ENCODE peak calls at places on chromosomes 7 and 10, in four cellular contexts. L is endothelial cell, Q is breast epithelium, H is tibial artery. V is an unnamed sample.

GRCh38 chr7:139332960-139333359 is 8.2 kb upstream of the FMC1 start:
- DNase-seq in L (no peak), Q (no peak), H (no peak), V (no peak)

GRCh38 chr7:28126047-28127041 is 54.3 kb downstream of the JAZF1 start:
- DNase-seq in L (no peak), Q (no peak), H (no peak), V (no peak)

GRCh38 chr10:7550038-7550437 is 116.7 kb downstream of the ITIH5 start:
- DNase-seq in L (no peak), Q (no peak), H (no peak), V (no peak)

GRCh38 chr10:43648083-43648391 is 644 bp downstream of the ZNF32 start:
- DNase-seq in L (no peak), Q (no peak), H (no peak), V (no peak)

GRCh38 chr7:78055160-78055559 is 256.6 kb downstream of the PHTF2 start:
- DNase-seq in L (no peak), Q (no peak), H (no peak), V (no peak)

GRCh38 chr7:434891-435486 is 84.7 kb downstream of the PDGFA start:
- DNase-seq in L (no peak), Q (no peak), H (no peak), V (no peak)

GRCh38 chr10:75508814-75509306 is 77.4 kb downstream of the LRMDA start:
- DNase-seq in L (no peak), Q (no peak), H (no peak), V (no peak)

GRCh38 chr7:32033006-32033405 is 37.2 kb downstream of the PDE1C start:
- DNase-seq in L (no peak), Q (no peak), H (no peak), V (no peak)

GRCh38 chr7:95691464-95691863 is 80.9 kb upstream of the DYNC1I1 start:
- DNase-seq in L (no peak), Q (no peak), H (no peak), V (no peak)

GRCh38 chr10:74150151-74151056 is at the start of gene AP3M1:
- DNase-seq in L (peak), Q (peak), H (peak), V (peak)

GRCh38 chr7:90857595-90857994 is 261.5 kb downstream of the CDK14 start:
- DNase-seq in L (no peak), Q (no peak), H (no peak), V (no peak)

GRCh38 chr7:1555813-1556540 is at the start of gene TMEM184A:
- DNase-seq in L (no peak), Q (peak), H (no peak), V (peak)
- TF ChIP-seq CTCF in L (peak), Q (peak), H (no peak), V (peak)

GRCh38 chr10:133455196-133455595 is 1.5 kb downstream of the SCART1 start:
- DNase-seq in L (no peak), Q (peak), H (no peak), V (no peak)

GRCh38 chr10:133453516-133454203 is at the start of gene SCART1:
- DNase-seq in L (no peak), Q (no peak), H (peak), V (no peak)

GRCh38 chr10:133451346-133451745 is 2.4 kb upstream of the SCART1 start:
- DNase-seq in L (no peak), Q (no peak), H (no peak), V (no peak)

GRCh38 chr10:133454204-133454893 is 604 bp downstream of the SCART1 start:
- DNase-seq in L (no peak), Q (peak), H (peak), V (no peak)

GRCh38 chr10:133452453-133452852 is 1.3 kb upstream of the SCART1 start:
- DNase-seq in L (no peak), Q (no peak), H (no peak), V (no peak)
- TF ChIP-seq CTCF in L (no peak), Q (no peak), H (no peak), V (no peak)

GRCh38 chr10:34613491-34613890 is 201.6 kb downstream of the PARD3 start:
- DNase-seq in L (no peak), Q (no peak), H (no peak), V (no peak)

GRCh38 chr10:34618611-34619010 is 196.5 kb downstream of the PARD3 start:
- DNase-seq in L (no peak), Q (no peak), H (no peak), V (no peak)

GRCh38 chr10:34612446-34612845 is 202.7 kb downstream of the PARD3 start:
- DNase-seq in L (no peak), Q (no peak), H (no peak), V (no peak)

GRCh38 chr10:34612938-34613337 is 202.2 kb downstream of the PARD3 start:
- DNase-seq in L (no peak), Q (no peak), H (no peak), V (no peak)

DNA sequence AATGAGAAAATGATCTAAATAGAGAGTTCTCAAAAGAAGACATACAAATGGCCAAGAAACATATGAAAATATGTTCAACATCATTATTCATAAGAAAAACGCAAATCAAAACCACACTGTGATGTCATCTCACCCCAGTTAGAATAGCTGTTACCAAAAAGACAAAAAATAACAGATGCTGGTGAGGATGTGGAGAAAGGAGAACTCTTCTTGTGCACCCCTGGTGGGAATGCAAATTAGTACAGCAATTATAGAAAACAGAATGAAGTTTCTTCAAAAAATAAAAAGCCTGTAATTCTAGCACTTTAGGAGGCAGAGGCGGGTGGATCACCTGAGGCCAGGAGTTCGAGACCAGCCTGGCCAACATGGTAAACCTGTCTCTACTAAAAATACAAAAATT is 199.3 kb downstream of the PARD3 start:
- DNase-seq in L (no peak), Q (no peak), H (no peak), V (no peak)
- TF ChIP-seq CTCF in L (no peak), Q (no peak), H (no peak), V (no peak)

GRCh38 chr10:113269333-113269732 is 283.5 kb upstream of the HABP2 start:
- DNase-seq in L (no peak), Q (no peak), H (no peak), V (no peak)

GRCh38 chr10:113266152-113266551 is 286.7 kb upstream of the HABP2 start:
- DNase-seq in L (no peak), Q (no peak), H (no peak), V (no peak)

GRCh38 chr10:113264333-113265131 is 288.3 kb upstream of the HABP2 start:
- DNase-seq in L (no peak), Q (no peak), H (no peak), V (no peak)

GRCh38 chr10:113267616-113268015 is 285.2 kb upstream of the HABP2 start:
- DNase-seq in L (no peak), Q (no peak), H (no peak), V (no peak)

DNA sequence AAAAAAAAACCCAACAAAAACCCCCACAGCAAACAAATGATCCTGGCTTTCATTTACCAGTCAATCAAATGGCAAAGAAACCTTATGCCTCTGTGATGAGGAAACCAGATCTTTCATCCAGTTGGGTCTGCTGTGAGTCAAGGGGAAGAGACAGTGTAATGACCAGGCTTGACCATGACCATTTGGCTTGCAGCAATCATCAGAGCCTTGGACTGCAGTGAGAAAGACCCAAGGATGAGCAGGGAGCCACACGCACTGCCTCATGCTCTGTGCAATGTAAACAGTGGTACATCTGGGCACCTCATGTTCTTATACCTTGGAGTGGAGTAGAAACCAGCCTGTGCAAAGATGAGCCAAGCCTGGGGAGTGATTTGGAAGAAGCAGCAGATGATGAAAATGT is 284.7 kb upstream of the HABP2 start:
- DNase-seq in L (no peak), Q (no peak), H (no peak), V (no peak)
- TF ChIP-seq CTCF in L (no peak), Q (no peak), H (no peak), V (no peak)

DNA sequence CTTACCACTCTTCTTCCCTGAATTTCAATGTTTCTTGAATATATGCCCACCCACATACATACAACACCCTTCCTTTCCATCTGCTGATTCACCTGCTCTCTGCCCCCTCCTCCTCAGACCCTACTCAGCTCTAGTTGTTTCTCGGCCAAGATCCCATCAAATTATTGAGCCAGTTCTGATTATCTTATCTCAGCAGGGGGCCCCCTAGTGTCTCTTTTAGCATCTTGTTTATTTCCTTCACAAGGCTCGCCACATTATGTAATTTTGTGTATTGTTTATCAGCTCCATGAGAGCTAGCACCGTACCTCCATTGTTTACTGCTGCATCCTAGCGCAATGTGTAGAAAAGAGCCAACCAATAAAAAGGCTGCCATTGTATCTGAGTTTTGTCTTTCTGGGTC is 71.9 kb downstream of the FAM13C start:
- DNase-seq in L (no peak), Q (no peak), H (no peak), V (no peak)
- TF ChIP-seq CTCF in L (no peak), Q (no peak), H (no peak), V (peak)

GRCh38 chr10:70536196-70536920 is 57.8 kb downstream of the PALD1 start:
- DNase-seq in L (no peak), Q (no peak), H (no peak), V (no peak)

GRCh38 chr10:70539471-70539870 is 60.9 kb downstream of the PALD1 start:
- DNase-seq in L (no peak), Q (no peak), H (no peak), V (no peak)

GRCh38 chr10:70538195-70538520 is 59.6 kb downstream of the PALD1 start:
- DNase-seq in L (no peak), Q (no peak), H (no peak), V (no peak)

GRCh38 chr10:70538731-70539338 is 60.3 kb downstream of the PALD1 start:
- DNase-seq in L (no peak), Q (no peak), H (no peak), V (no peak)

DNA sequence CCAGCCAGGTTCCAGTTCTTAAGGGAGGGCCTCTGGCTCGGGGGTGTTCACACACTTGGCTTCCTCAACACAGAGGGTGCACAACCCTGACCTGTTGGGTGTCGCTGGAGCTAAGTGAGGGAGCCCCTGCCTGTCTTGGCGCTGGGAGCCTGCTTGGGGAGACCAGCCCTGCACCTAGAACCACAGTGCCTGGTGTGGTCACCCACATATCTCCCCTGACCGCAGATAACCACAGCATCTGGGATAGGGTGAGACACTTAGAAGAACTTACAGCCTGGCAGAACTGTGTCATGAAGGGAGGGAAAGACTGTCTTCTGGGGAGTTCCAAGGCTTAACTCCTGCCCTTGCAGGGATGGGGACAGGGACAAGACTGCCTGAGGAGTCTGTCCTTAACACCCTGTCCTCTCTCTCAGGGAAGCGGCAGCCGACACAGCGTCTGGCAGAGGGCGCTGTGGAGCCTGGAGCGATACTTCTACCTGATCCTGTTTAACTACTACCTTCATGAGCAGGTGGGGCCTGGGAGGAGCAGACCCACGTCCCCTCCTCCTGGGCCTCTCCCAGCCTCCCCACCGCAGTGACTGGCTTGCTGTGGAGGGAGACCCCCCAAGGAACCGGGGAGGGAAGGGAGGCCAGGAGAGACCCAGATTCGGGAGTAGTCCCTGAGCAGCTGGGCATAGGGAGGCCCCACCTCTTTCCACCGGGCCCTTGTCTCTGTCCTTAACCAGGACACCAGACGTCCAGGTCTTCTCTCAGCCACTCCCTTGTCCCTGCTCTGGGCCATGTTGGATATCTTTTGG is 59.0 kb downstream of the PALD1 start:
- DNase-seq in L (peak), Q (no peak), H (no peak), V (peak)
- TF ChIP-seq CTCF in L (no peak), Q (no peak), H (no peak), V (peak)

GRCh38 chr10:110825510-110825909 is 46.2 kb upstream of the PDCD4 start:
- DNase-seq in L (no peak), Q (no peak), H (no peak), V (no peak)

GRCh38 chr10:110827872-110828271 is 43.9 kb upstream of the PDCD4 start:
- DNase-seq in L (no peak), Q (no peak), H (no peak), V (no peak)

GRCh38 chr10:110827410-110827809 is 44.3 kb upstream of the PDCD4 start:
- DNase-seq in L (no peak), Q (no peak), H (no peak), V (no peak)

GRCh38 chr10:110829721-110830410 is 41.9 kb upstream of the PDCD4 start:
- DNase-seq in L (no peak), Q (no peak), H (no peak), V (no peak)

DNA sequence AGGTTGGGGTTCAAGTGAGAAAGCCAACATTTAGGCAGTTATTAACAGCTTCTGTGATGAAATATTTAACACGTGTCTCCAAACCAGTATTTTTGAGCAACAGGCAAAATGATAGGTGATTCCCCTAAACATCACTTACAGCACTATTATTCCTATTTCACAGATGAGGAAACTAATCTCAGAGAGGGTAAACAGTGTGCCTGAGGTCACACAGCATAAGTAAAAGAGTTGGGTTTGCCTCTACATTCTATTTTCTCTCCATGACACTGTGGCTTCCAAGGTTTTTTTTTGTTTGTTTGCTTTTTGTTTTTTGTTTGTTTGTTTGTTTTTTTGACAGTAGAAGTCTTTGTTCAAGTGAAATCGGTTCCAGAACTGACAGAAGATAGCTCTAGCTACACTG is 43.2 kb upstream of the PDCD4 start:
- DNase-seq in L (no peak), Q (no peak), H (no peak), V (no peak)
- TF ChIP-seq CTCF in L (no peak), Q (no peak), H (no peak), V (no peak)

DNA sequence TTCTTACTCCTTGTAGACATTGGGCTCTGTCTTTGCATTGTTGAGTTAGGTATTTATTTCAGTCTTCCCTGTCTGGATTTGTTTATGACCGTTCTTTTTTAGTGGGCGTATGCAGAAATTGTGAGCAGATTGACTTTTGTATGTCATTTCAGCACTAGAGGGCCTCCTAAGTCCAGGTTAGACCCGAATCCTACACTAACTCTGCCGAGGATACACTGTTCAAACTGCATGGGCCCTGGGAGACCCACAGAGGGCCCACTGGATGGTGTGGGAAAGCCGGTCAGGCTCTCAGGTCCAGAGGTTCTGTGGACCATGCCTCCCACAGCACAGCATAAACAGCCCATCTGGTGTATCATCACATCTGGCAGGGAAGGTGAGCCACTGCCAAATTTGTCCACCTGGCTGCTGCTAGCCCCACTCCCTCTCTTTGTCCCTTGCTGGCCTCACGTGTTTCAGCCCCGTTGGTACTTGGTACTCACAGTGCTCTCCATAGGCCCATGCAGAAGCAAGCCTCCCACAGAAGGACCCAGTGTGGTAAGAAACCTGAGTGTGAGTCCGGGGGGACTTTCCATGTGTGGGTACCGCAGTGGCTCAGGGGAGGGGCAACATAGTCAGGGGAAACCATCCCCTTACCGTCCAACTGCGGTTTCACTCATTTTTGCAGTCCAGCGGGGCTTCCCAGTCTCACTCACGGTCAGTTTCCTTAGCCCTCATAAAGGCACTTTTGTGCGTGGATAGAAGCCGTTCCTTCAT is 112.8 kb downstream of the APBB1IP start:
- DNase-seq in L (no peak), Q (no peak), H (no peak), V (no peak)
- TF ChIP-seq CTCF in L (no peak), Q (no peak), H (no peak), V (no peak)

V was measured in D721Med.